ENCODE peak calls at places on chromosome 20, in eight cellular contexts. P is fibroblast of the conjunctiva; D is CD4-positive, alpha-beta memory T cell; T is activated naive CD4-positive, alpha-beta T cell treated with Interleukin-2 at 50 U/mL for 16 hours; O is activated T-cell treated with anti-CD3 and anti-CD28 coated beads, Interleukin-2, amount 50 U/mL, for 1 hour; E is DMS 273 treated with DMSO at 0.1 percent for 48 hours; A is CD8-positive, alpha-beta T cell; U is A172. W is an unnamed sample.

GRCh38 chr20:53413188-53413631 is 180.4 kb downstream of the ZNF217 start:
- DNase-seq in P (no peak), D (peak; percentile 42), O (peak; percentile 50), T (peak; percentile 44), U (no peak), E (no peak), A (peak; percentile 75), W (peak; percentile 88)

GRCh38 chr20:59342017-59342957 is 41.9 kb downstream of the EDN3 start:
- DNase-seq in D (no peak), O (no peak), P (no peak), E (no peak), U (no peak), T (no peak), A (no peak), W (no peak)

GRCh38 chr20:36093025-36093803 is 61.3 kb upstream of the EPB41L1 start:
- DNase-seq in E (no peak), O (peak; percentile 37), T (peak; percentile 42), A (peak; percentile 54), D (peak; percentile 37), P (no peak), U (no peak), W (no peak)

GRCh38 chr20:17369506-17369905 is 142.7 kb downstream of the PCSK2 start:
- DNase-seq in T (no peak), U (no peak), O (no peak), E (no peak), A (no peak), D (no peak), P (no peak), W (no peak)

GRCh38 chr20:1185781-1186334 is 1.1 kb upstream of the TMEM74B start:
- DNase-seq in T (peak; percentile 43), U (peak; percentile 33), D (peak; percentile 30), A (no peak), O (peak; percentile 42), E (no peak), P (peak; percentile 9), W (peak; percentile 70)

GRCh38 chr20:12893019-12893418 is 115.8 kb upstream of the SPTLC3 start:
- DNase-seq in P (no peak), T (no peak), D (no peak), O (no peak), U (no peak), A (no peak), E (no peak), W (no peak)

GRCh38 chr20:577167-577791 is 32.8 kb downstream of the TCF15 start:
- DNase-seq in O (no peak), P (no peak), A (no peak), T (no peak), D (no peak), E (peak; percentile 81), U (peak; percentile 16), W (no peak)

GRCh38 chr20:57467742-57468141 is 57.2 kb downstream of the CTCFL start:
- DNase-seq in E (no peak), T (no peak), P (no peak), D (no peak), O (no peak), A (no peak), U (no peak), W (no peak)

GRCh38 chr20:48831702-48832422 is 4.1 kb upstream of the PREX1 start:
- DNase-seq in D (no peak), A (no peak), P (peak; percentile 62), T (no peak), O (no peak), E (no peak), U (no peak), W (no peak)

GRCh38 chr20:61114776-61115175 is 137.3 kb upstream of the CDH4 start:
- DNase-seq in P (no peak), O (no peak), U (no peak), E (no peak), D (no peak), T (no peak), A (no peak), W (no peak)

GRCh38 chr20:48849779-48850178 is 22.0 kb upstream of the PREX1 start:
- DNase-seq in A (no peak), O (no peak), T (no peak), P (no peak), U (no peak), D (no peak), E (no peak), W (no peak)

GRCh38 chr20:59087829-59088433 is 45.3 kb upstream of the PRELID3B start:
- DNase-seq in E (peak; percentile 10), U (peak; percentile 71), A (peak; percentile 94), P (peak; percentile 36), O (peak; percentile 87), D (peak; percentile 79), T (peak; percentile 86), W (peak; percentile 88)

GRCh38 chr20:32685541-32686529 is 12.1 kb upstream of the C20orf203 start:
- DNase-seq in D (no peak), O (no peak), E (no peak), P (peak; percentile 87), U (peak; percentile 68), T (no peak), A (no peak), W (no peak)

GRCh38 chr20:4289875-4290274 is 274.5 kb upstream of the RNF24 start:
- DNase-seq in D (no peak), T (no peak), P (no peak), O (no peak), E (no peak), A (no peak), U (no peak), W (no peak)

GRCh38 chr20:48766205-48766604 is 61.6 kb downstream of the PREX1 start:
- DNase-seq in O (no peak), E (no peak), U (no peak), D (no peak), P (no peak), A (no peak), T (no peak), W (no peak)

GRCh38 chr20:63691711-63692435 is 4.6 kb upstream of the TNFRSF6B start:
- DNase-seq in E (no peak), O (no peak), T (no peak), P (no peak), A (no peak), U (no peak), D (no peak), W (no peak)

GRCh38 chr20:9617940-9618339 is 103.5 kb downstream of the LAMP5 start:
- DNase-seq in D (no peak), E (peak; percentile 60), O (no peak), T (no peak), U (peak; percentile 43), A (no peak), P (no peak), W (peak; percentile 43)

GRCh38 chr20:39960522-39961420 is 728.3 kb downstream of the MAFB start:
- DNase-seq in A (no peak), U (no peak), P (no peak), D (no peak), E (peak; percentile 93), O (no peak), T (no peak), W (peak; percentile 32)

GRCh38 chr20:4714818-4715217 is 6.9 kb upstream of the PRND start:
- DNase-seq in E (no peak), D (no peak), T (no peak), U (no peak), O (no peak), A (no peak), P (no peak), W (no peak)

GRCh38 chr20:46118481-46119020 is 437 bp downstream of the CD40 start:
- DNase-seq in D (no peak), O (no peak), T (no peak), E (no peak), P (no peak), A (peak; percentile 50), U (no peak), W (peak; percentile 57)

GRCh38 chr20:37220796-37221195 is 40.8 kb downstream of the GHRH start:
- DNase-seq in T (no peak), P (peak; percentile 79), U (no peak), O (no peak), E (no peak), D (no peak), A (no peak), W (no peak)

GRCh38 chr20:63739129-63740069 is at the start of gene SLC2A4RG:
- DNase-seq in O (peak; percentile 76), U (peak; percentile 28), E (peak; percentile 37), P (peak; percentile 26), D (peak; percentile 72), T (peak; percentile 63), A (peak; percentile 84), W (peak; percentile 58)

GRCh38 chr20:5397418-5397817 is 80.7 kb upstream of the PROKR2 start:
- DNase-seq in O (no peak), T (no peak), D (no peak), E (no peak), U (peak; percentile 10), P (no peak), A (no peak), W (no peak)

GRCh38 chr20:51303731-51304670 is 238.5 kb downstream of the NFATC2 start:
- DNase-seq in P (no peak), A (no peak), E (no peak), D (no peak), T (no peak), O (no peak), U (no peak), W (no peak)

GRCh38 chr20:47297746-47298145 is 58.8 kb downstream of the ZMYND8 start:
- DNase-seq in D (no peak), O (no peak), E (no peak), U (no peak), T (no peak), A (no peak), P (no peak), W (no peak)

GRCh38 chr20:49394757-49395156 is 87.7 kb downstream of the KCNB1 start:
- DNase-seq in D (no peak), E (no peak), O (no peak), A (no peak), U (no peak), T (no peak), P (no peak), W (no peak)

GRCh38 chr20:60899320-60899719 is 352.7 kb upstream of the CDH4 start:
- DNase-seq in E (no peak), O (no peak), D (no peak), T (no peak), U (no peak), A (no peak), P (no peak), W (no peak)

GRCh38 chr20:46991850-46992639 is 97.4 kb downstream of the EYA2 start:
- DNase-seq in A (no peak), O (no peak), U (no peak), T (no peak), P (no peak), D (no peak), E (no peak), W (no peak)

GRCh38 chr20:62307226-62308101 is 4.7 kb downstream of the ADRM1 start:
- DNase-seq in E (no peak), A (no peak), D (no peak), U (no peak), P (no peak), O (no peak), T (no peak), W (no peak)

GRCh38 chr20:47724910-47725247 is 60.4 kb downstream of the SULF2 start:
- DNase-seq in D (no peak), T (no peak), O (no peak), P (no peak), U (no peak), E (no peak), A (no peak), W (no peak)

GRCh38 chr20:2756056-2756611 is 44.3 kb downstream of the CPXM1 start:
- DNase-seq in E (no peak), O (no peak), P (peak; percentile 39), T (no peak), A (no peak), U (peak; percentile 40), D (no peak), W (peak; percentile 77)